ENCODE peak calls at places on chromosome 2, in four cellular contexts. P, Z, T and I are unnamed samples.
A peak's percentile ranks its signal among the peaks of the same experiment; 100 is the strongest.

GRCh38 chr2:152407204-152407721 is 72.3 kb downstream of the FMNL2 start:
- DNase-seq in P (no peak), Z (no peak), T (peak; percentile 61), I (peak; percentile 56)

GRCh38 chr2:30736461-30737325 is 70.6 kb downstream of the CAPN13 start:
- DNase-seq in T (no peak), P (no peak), Z (no peak), I (no peak)

GRCh38 chr2:157722580-157723234 is 94.0 kb upstream of the ACVR1C start:
- DNase-seq in Z (no peak), T (no peak), P (no peak), I (no peak)

GRCh38 chr2:176583530-176584101 is 314.4 kb downstream of the MTX2 start:
- DNase-seq in T (no peak), Z (no peak), P (no peak), I (peak; percentile 18)

GRCh38 chr2:237593596-237594310 is 3.2 kb upstream of the RAB17 start:
- DNase-seq in Z (no peak), T (no peak), P (no peak), I (no peak)

GRCh38 chr2:179655627-179656026 is 205.8 kb downstream of the ZNF385B start:
- DNase-seq in T (no peak), Z (no peak), P (no peak), I (no peak)

GRCh38 chr2:20925265-20925889 is 102.5 kb upstream of the LDAH start:
- DNase-seq in P (no peak), T (no peak), Z (no peak), I (no peak)

GRCh38 chr2:20179755-20180594 is 45.0 kb downstream of the SDC1 start:
- DNase-seq in Z (no peak), T (peak; percentile 93), P (peak; percentile 93), I (no peak)

GRCh38 chr2:176613358-176614032 is 344.3 kb downstream of the MTX2 start:
- DNase-seq in T (no peak), Z (no peak), P (no peak), I (no peak)

GRCh38 chr2:127313359-127313758 is 19.4 kb upstream of the ERCC3 start:
- DNase-seq in T (no peak), P (peak; percentile 14), Z (no peak), I (no peak)

GRCh38 chr2:68196120-68196716 is 38.5 kb downstream of the PNO1 start:
- DNase-seq in P (peak; percentile 61), T (peak; percentile 34), Z (no peak), I (peak; percentile 28)

GRCh38 chr2:8685697-8686358 is 4.0 kb downstream of the ID2 start:
- DNase-seq in P (peak; percentile 62), T (peak; percentile 81), Z (peak; percentile 83), I (peak; percentile 77)

GRCh38 chr2:24435391-24436316 is 55.4 kb upstream of the NCOA1 start:
- DNase-seq in Z (no peak), T (peak; percentile 72), P (peak; percentile 27), I (peak; percentile 80)

GRCh38 chr2:159228006-159228655 is 58.4 kb downstream of the WDSUB1 start:
- DNase-seq in P (no peak), Z (no peak), T (no peak), I (no peak)

GRCh38 chr2:186518945-186519344 is 32.9 kb downstream of the ZC3H15 start:
- DNase-seq in P (no peak), T (no peak), Z (no peak), I (no peak)

GRCh38 chr2:101190753-101191516 is 39.8 kb upstream of the TBC1D8 start:
- DNase-seq in Z (no peak), P (no peak), T (peak; percentile 33), I (no peak)

GRCh38 chr2:150610670-150611279 is 123.3 kb upstream of the RND3 start:
- DNase-seq in P (peak; percentile 52), T (no peak), Z (no peak), I (no peak)